ENCODE peak calls at places on chromosome 1, in seven cellular contexts. Z is NCI-H187 treated with DMSO at 0.1 percent for 48 hours, A is NCI-H748 treated with DMSO at 0.1 percent for 48 hours, P is LoVo, D is WTC11, B is body of pancreas, U is fibroblast of the conjunctiva. Q is an unnamed sample.
A peak's percentile ranks its signal among the peaks of the same experiment; 100 is the strongest.

GRCh38 chr1:29360768-29361167 is 124.4 kb downstream of the PTPRU start:
- DNase-seq in Z (no peak), A (no peak), P (no peak), D (no peak), B (no peak), U (no peak), Q (no peak)

GRCh38 chr1:244074559-244075171 is 23.6 kb downstream of the ZBTB18 start:
- DNase-seq in Z (no peak), A (peak; percentile 1), P (no peak), D (no peak), B (no peak), U (no peak), Q (no peak)

GRCh38 chr1:205780335-205780734 is 5.1 kb upstream of the RAB29 start:
- DNase-seq in Z (no peak), A (no peak), P (no peak), D (no peak), B (no peak), U (no peak), Q (no peak)

GRCh38 chr1:190602325-190602724 is 124.7 kb upstream of the BRINP3 start:
- DNase-seq in Z (no peak), A (no peak), P (no peak), D (no peak), B (no peak), U (no peak), Q (no peak)

GRCh38 chr1:226419284-226419683 is 11.4 kb upstream of the PARP1 start:
- DNase-seq in Z (no peak), A (no peak), P (no peak), D (no peak), B (no peak), U (no peak), Q (no peak)

GRCh38 chr1:29802181-29803068 is 566.1 kb downstream of the PTPRU start:
- DNase-seq in Z (peak; percentile 15), A (peak; percentile 36), P (no peak), D (no peak), B (no peak), U (no peak), Q (peak; percentile 72)

GRCh38 chr1:201689647-201690046 is 139.3 kb upstream of the IPO9 start:
- DNase-seq in Z (no peak), A (no peak), P (no peak), D (no peak), B (no peak), U (no peak), Q (no peak)

GRCh38 chr1:115331531-115332331 is 6.3 kb downstream of the NGF start:
- DNase-seq in Z (no peak), A (no peak), P (no peak), D (no peak), B (no peak), U (peak; percentile 40), Q (no peak)

GRCh38 chr1:152577168-152577567 is 3.1 kb downstream of the LCE3D start:
- DNase-seq in Z (no peak), A (no peak), P (no peak), D (no peak), B (no peak), U (no peak), Q (no peak)

GRCh38 chr1:24964811-24965570 is 34.9 kb upstream of the RUNX3 start:
- DNase-seq in Z (no peak), A (no peak), P (no peak), D (no peak), B (peak; percentile 18), U (no peak), Q (peak; percentile 48)

GRCh38 chr1:110554871-110555801 is 36.2 kb upstream of the KCNA10 start:
- DNase-seq in Z (no peak), A (no peak), P (no peak), D (peak; percentile 73), B (peak; percentile 65), U (no peak), Q (no peak)